ENCODE peak calls at places on chromosomes 5 and 9, in five cellular contexts. X is Right ventricle myocardium superior, B is SK-N-DZ, Z is AG10803, J is HCT116. H is an unnamed sample.

GRCh38 chr9:104494808-104495207 is 9.3 kb upstream of the OR13F1 start:
- DNase-seq in X (no peak), B (no peak), Z (no peak), J (no peak), H (no peak)

GRCh38 chr5:1356873-1357787 is 12.2 kb upstream of the CLPTM1L start:
- DNase-seq in X (no peak), B (no peak), Z (no peak), J (no peak), H (no peak)

GRCh38 chr9:85421641-85422040 is 320.1 kb downstream of the AGTPBP1 start:
- DNase-seq in X (no peak), B (no peak), Z (peak), J (no peak), H (no peak)

GRCh38 chr5:36820900-36821299 is 55.7 kb upstream of the NIPBL start:
- DNase-seq in X (no peak), B (peak), Z (no peak), J (no peak), H (no peak)

GRCh38 chr5:4630031-4630430 is 510.1 kb upstream of the ADAMTS16 start:
- DNase-seq in X (no peak), B (no peak), Z (no peak), J (no peak), H (no peak)

GRCh38 chr5:126383755-126384154 is 39.5 kb upstream of the GRAMD2B start:
- DNase-seq in X (no peak), B (no peak), Z (no peak), J (no peak), H (peak)

GRCh38 chr9:128122809-128123175 is 4.7 kb downstream of the PTGES2 start:
- DNase-seq in X (peak), B (no peak), Z (no peak), J (no peak), H (no peak)

GRCh38 chr9:85212209-85212608 is 529.5 kb downstream of the AGTPBP1 start:
- DNase-seq in X (no peak), B (no peak), Z (peak), J (peak), H (no peak)

GRCh38 chr9:18910858-18911257 is 122.2 kb downstream of the SAXO1 start:
- DNase-seq in X (no peak), B (no peak), Z (no peak), J (no peak), H (no peak)

GRCh38 chr5:132180134-132180745 is 47.4 kb downstream of the P4HA2 start:
- DNase-seq in X (no peak), B (peak), Z (peak), J (peak), H (peak)

GRCh38 chr9:83598487-83598886 is 24.5 kb upstream of the IDNK start:
- DNase-seq in X (no peak), B (no peak), Z (peak), J (no peak), H (no peak)

GRCh38 chr5:67942451-67942830 is 273.1 kb upstream of the PIK3R1 start:
- DNase-seq in X (no peak), B (no peak), Z (no peak), J (no peak), H (no peak)

GRCh38 chr5:80069918-80070318 is 34.8 kb downstream of the THBS4 start:
- DNase-seq in X (no peak), B (no peak), Z (peak), J (no peak), H (no peak)

GRCh38 chr5:150523472-150524350 is 15.8 kb downstream of the NDST1 start:
- DNase-seq in X (no peak), B (peak), Z (peak), J (peak), H (peak)